ENCODE peak calls at places on chromosomes 1 and 21, in five cellular contexts. V is substantia nigra; S is endothelial cell; H is stimulated activated CD4-positive, alpha-beta T cell treated with anti-CD3 and anti-CD28 coated beads, Interleukin-1b, Interleukin-23, amount 100 ng/mL, for 48 hours; J is ovary. R is an unnamed sample.

GRCh38 chr1:225860107-225860506 is 22.1 kb downstream of the TMEM63A start:
- DNase-seq in H (no peak), S (no peak), V (no peak), J (no peak), R (no peak)

GRCh38 chr1:207958376-207959139 is 47.6 kb upstream of the CD34 start:
- DNase-seq in V (no peak), S (no peak), H (no peak), J (no peak), R (no peak)

GRCh38 chr1:39684313-39684664 is 6.9 kb downstream of the HPCAL4 start:
- DNase-seq in H (no peak), S (no peak), J (no peak), V (no peak), R (no peak)

GRCh38 chr1:245751111-245751510 is 596.3 kb downstream of the KIF26B start:
- DNase-seq in S (no peak), V (no peak), J (no peak), H (no peak), R (peak)

GRCh38 chr21:46100426-46100825 is 2.5 kb downstream of the COL6A2 start:
- DNase-seq in H (no peak), V (no peak), J (peak), S (no peak), R (peak)

GRCh38 chr1:100721502-100722205 is 2.1 kb downstream of the VCAM1 start:
- DNase-seq in H (no peak), V (no peak), J (peak), S (no peak), R (peak)

GRCh38 chr1:201014816-201015200 is 8.7 kb downstream of the KIF21B start:
- DNase-seq in J (no peak), S (no peak), V (no peak), H (no peak), R (no peak)

GRCh38 chr1:205602118-205602517 is 29.7 kb downstream of the ELK4 start:
- DNase-seq in V (no peak), J (no peak), S (no peak), H (no peak), R (no peak)

GRCh38 chr1:153567621-153568366 is 2.1 kb upstream of the S100A2 start:
- DNase-seq in S (no peak), J (no peak), V (no peak), H (peak), R (peak)

GRCh38 chr1:201511925-201512539 is 5.1 kb upstream of the CSRP1 start:
- DNase-seq in V (peak), S (peak), J (peak), H (no peak), R (no peak)

GRCh38 chr1:100455478-100456072 is 82.4 kb upstream of the GPR88 start:
- DNase-seq in V (no peak), J (no peak), H (no peak), S (no peak), R (peak)

GRCh38 chr1:24216254-24216653 is 29.2 kb upstream of the IFNLR1 start:
- DNase-seq in H (no peak), S (no peak), J (no peak), V (no peak), R (no peak)

GRCh38 chr1:117093091-117093534 is 28.4 kb downstream of the TRIM45 start:
- DNase-seq in J (peak), S (no peak), H (peak), V (no peak), R (peak)

GRCh38 chr21:31874817-31875216 is 2.0 kb downstream of the HUNK start:
- DNase-seq in S (peak), J (peak), H (no peak), V (no peak), R (no peak)

GRCh38 chr1:17725084-17725718 is 29.9 kb upstream of the ACTL8 start:
- DNase-seq in S (no peak), H (no peak), J (no peak), V (no peak), R (no peak)

GRCh38 chr1:28062806-28063205 is 25.6 kb downstream of the EYA3 start:
- DNase-seq in H (peak), J (no peak), S (no peak), V (no peak), R (no peak)

GRCh38 chr1:24553931-24554330 is 2.0 kb upstream of the NCMAP start:
- DNase-seq in H (no peak), S (no peak), V (no peak), J (no peak), R (no peak)

GRCh38 chr1:87330954-87331318 is 2.3 kb downstream of the LMO4 start:
- DNase-seq in H (no peak), S (no peak), V (no peak), J (no peak), R (no peak)

GRCh38 chr1:231016234-231016633 is 23.8 kb downstream of the FAM89A start:
- DNase-seq in J (no peak), H (no peak), S (no peak), V (no peak), R (no peak)

GRCh38 chr1:46533179-46533864 is 18.1 kb downstream of the KNCN start:
- DNase-seq in V (peak), S (peak), J (peak), H (peak), R (peak)

GRCh38 chr1:205279986-205280385 is 41.6 kb downstream of the NUAK2 start:
- DNase-seq in S (no peak), V (no peak), J (no peak), H (peak), R (no peak)

R was measured in IMR-90.